ENCODE peak calls at places on chromosomes 1 and 21, in five cellular contexts. H is A549, K is GM23338, Q is HepG2, J is K562. I is an unnamed sample.

GRCh38 chr1:203129501-203130231 is 2.1 kb downstream of the ADORA1 start:
- DNase-seq in H (no peak), K (no peak), Q (no peak), J (no peak), I (no peak)

GRCh38 chr1:14677291-14677690 is 78.8 kb downstream of the KAZN start:
- DNase-seq in H (no peak), K (no peak), Q (no peak), J (no peak), I (no peak)

GRCh38 chr1:95223110-95223509 is 10.9 kb upstream of the RWDD3 start:
- DNase-seq in H (no peak), K (no peak), Q (no peak), J (no peak), I (no peak)

GRCh38 chr1:205449254-205449749 is 6.5 kb downstream of the BLACAT1 start:
- DNase-seq in H (no peak), K (no peak), Q (no peak), J (no peak), I (no peak)

GRCh38 chr1:58780586-58781452 is 3.0 kb downstream of the JUN start:
- DNase-seq in H (peak; percentile 23), K (peak; percentile 43), Q (no peak), J (no peak), I (no peak)

GRCh38 chr1:157369808-157370521 is 182.3 kb downstream of the FCRL5 start:
- DNase-seq in H (peak; percentile 66), K (peak; percentile 85), Q (peak; percentile 52), J (peak; percentile 64), I (peak; percentile 30)

GRCh38 chr1:244945109-244945671 is 80.8 kb upstream of the HNRNPU start:
- DNase-seq in H (no peak), K (no peak), Q (no peak), J (no peak), I (peak; percentile 85)

GRCh38 chr1:93581917-93582850 is 99.5 kb downstream of the BCAR3 start:
- DNase-seq in H (no peak), K (no peak), Q (no peak), J (no peak), I (no peak)

DNA sequence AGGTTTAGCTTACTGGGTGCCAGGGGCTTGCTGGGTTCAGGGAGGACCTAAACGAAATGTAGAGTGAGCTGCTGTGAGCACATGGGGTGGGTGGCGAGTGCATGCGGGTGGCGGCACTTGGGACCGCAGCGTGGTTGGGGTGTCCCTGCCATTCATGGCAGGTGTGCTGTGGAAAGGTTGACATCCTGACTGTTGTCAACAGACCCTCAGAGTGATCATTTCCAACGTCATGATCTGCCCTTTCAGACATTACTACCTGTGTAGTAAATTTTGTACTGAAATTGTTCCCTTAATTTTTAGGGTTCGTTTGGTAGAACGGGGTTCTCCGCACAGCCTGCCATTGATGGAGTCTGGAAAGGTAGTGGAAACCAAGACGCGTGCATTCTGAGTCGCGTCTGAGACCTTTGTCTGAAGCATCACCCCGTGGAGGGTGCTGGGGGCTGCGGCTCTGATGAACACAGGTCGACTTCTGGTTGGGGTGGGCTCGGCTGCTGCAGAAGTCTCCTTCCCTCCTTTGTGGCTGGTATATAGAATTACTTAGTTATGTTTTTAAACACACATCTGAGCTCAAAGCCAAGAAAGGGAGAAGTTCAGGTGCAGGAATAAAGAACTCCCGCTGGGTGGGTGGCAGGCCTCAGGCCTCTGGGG is 43.3 kb downstream of the S100B start:
- DNase-seq in H (no peak), K (no peak), Q (no peak), J (no peak), I (no peak)
- TF ChIP-seq JUNB in H (no peak), K (no peak), Q (no peak), J (no peak), I (no peak)

DNA sequence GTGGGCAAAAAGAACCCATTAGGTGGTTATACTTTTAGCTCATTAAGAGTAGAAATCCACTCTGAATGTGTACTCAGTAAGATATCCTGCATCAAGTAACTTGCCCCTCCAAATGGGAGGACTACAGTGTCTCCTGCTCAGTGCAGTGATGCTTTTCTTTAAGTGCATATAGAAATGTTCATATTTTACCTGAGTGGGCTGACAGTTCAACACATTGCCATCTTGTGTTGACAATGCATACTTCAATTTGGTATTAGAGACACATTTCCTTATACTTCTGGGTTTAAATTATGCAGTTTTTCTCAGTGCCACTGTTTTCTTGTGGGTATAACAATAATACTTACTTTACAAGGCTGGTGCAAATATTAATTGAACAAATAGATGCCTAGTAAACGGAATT is 318.6 kb upstream of the TMPRSS15 start:
- DNase-seq in H (no peak), K (no peak), Q (no peak), J (no peak), I (no peak)
- TF ChIP-seq JUNB in H (no peak), K (no peak), Q (no peak), J (no peak), I (no peak)

DNA sequence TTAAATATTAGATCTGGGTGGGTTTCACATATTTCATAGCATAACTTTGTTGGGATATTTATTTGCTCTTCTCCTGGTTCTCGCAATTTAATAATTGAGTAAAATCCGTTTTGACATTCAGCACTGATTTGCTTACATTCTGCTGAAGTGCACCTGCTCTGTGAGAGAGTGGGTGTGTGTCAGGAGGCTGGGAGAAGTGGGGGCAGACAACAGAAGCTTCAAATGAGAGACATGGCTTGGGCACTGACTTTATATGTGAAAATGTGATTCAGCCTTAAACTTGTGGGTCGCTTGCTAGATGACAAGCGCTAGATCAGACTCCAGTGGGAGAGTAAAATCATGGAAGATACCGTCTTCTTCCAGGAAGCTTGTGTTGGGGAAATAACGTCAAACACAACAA is 32.4 kb upstream of the KCNA2 start:
- DNase-seq in H (no peak), K (no peak), Q (no peak), J (no peak), I (no peak)
- TF ChIP-seq JUNB in H (no peak), K (no peak), Q (no peak), J (no peak), I (no peak)

DNA sequence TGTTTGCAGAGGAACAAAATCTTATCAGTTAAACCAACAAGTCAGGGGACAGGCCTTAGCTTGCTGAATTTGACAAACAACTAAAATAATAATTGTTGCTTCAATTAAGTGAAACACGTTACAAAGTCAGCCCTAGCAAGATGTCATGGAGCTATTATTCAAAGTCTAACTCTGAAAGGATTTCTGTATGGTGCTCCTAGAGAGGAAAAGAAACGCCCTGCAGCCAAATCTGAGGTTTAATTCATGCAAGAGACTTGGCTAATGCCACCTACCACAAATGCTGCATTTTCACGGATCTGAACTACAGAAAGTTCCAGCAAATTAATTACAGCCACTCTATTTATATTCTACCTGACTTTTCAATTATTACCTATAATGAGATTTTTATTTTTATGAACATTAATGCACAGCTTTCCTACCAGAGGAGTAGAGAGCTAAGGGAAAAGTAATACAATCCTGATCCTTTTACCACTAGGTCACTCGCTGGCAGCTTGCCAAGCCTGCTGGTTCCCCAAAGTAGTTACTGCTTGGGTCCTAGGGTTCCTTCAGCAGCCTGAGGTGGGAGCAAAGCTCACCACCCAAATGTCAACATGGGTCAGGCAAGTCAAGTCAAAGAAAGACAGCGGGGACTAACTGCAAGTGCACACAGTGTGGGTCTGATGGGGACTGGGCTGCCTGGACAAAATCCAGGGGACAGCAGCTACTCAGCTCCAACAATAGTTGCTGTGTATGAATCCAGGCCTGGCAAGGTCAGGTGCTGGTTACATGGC is 8.5 kb downstream of the COLGALT2 start:
- DNase-seq in H (no peak), K (no peak), Q (peak; percentile 33), J (peak; percentile 55), I (no peak)
- TF ChIP-seq JUNB in H (no peak), K (no peak), Q (no peak), J (no peak), I (no peak)

GRCh38 chr21:45074818-45075605 is 632 bp downstream of the ADARB1 start:
- DNase-seq in H (peak; percentile 39), K (peak; percentile 69), Q (no peak), J (peak; percentile 83), I (no peak)

GRCh38 chr21:45072166-45072962 is 2.0 kb upstream of the ADARB1 start:
- DNase-seq in H (no peak), K (no peak), Q (no peak), J (no peak), I (no peak)

GRCh38 chr21:45074048-45074817 is at the start of gene ADARB1:
- DNase-seq in H (peak; percentile 51), K (peak; percentile 74), Q (peak; percentile 32), J (peak; percentile 96), I (no peak)

GRCh38 chr21:45072963-45073300 is 1.4 kb upstream of the ADARB1 start:
- DNase-seq in H (no peak), K (peak; percentile 47), Q (no peak), J (no peak), I (no peak)

GRCh38 chr21:45073301-45074047 is 906 bp upstream of the ADARB1 start:
- DNase-seq in H (peak; percentile 39), K (peak; percentile 64), Q (peak; percentile 31), J (peak; percentile 88), I (no peak)
- TF ChIP-seq JUNB in H (no peak), K (no peak), Q (no peak), J (no peak), I (no peak)

I was measured in GM12878.